ENCODE peak calls at places on chromosome 4, in nine cellular contexts. R is left ventricle myocardium inferior, M is tibial artery, D is gastrocnemius medialis, C is lower leg skin, S is ovary, B is pancreas, N is endothelial cell, L is mammary epithelial cell. O is an unnamed sample.

GRCh38 chr4:5890063-5890727 is 2.7 kb downstream of the CRMP1 start:
- DNase-seq in R (no peak), B (no peak), S (no peak), L (no peak), D (no peak), N (peak), C (no peak), M (no peak), O (peak)

GRCh38 chr4:2340272-2341061 is 78.0 kb downstream of the ZFYVE28 start:
- DNase-seq in R (no peak), C (no peak), S (no peak), B (no peak), M (peak), N (peak), L (no peak), D (no peak), O (no peak)

GRCh38 chr4:141391771-141392170 is 171.1 kb downstream of the ZNF330 start:
- DNase-seq in M (no peak), N (no peak), D (no peak), S (no peak), C (no peak), R (no peak), L (peak), B (no peak), O (no peak)

GRCh38 chr4:108555701-108556100 is 64.7 kb upstream of the RPL34 start:
- DNase-seq in R (no peak), L (no peak), S (no peak), D (no peak), N (no peak), M (no peak), B (no peak), C (no peak), O (no peak)

GRCh38 chr4:3644849-3645627 is 112.8 kb upstream of the LRPAP1 start:
- DNase-seq in D (no peak), N (no peak), S (no peak), B (no peak), M (peak), R (no peak), C (peak), L (no peak), O (no peak)

GRCh38 chr4:83536649-83537352 is 893 bp downstream of the GPAT3 start:
- DNase-seq in L (no peak), N (peak), M (no peak), C (no peak), B (no peak), D (peak), S (peak), R (no peak), O (peak)

GRCh38 chr4:105998210-105998609 is 102.9 kb downstream of the NPNT start:
- DNase-seq in C (no peak), M (no peak), L (no peak), S (no peak), R (no peak), D (no peak), B (no peak), N (no peak), O (no peak)

GRCh38 chr4:100986360-100986868 is 360.9 kb downstream of the PPP3CA start:
- DNase-seq in B (no peak), C (no peak), L (no peak), S (no peak), M (no peak), N (no peak), D (no peak), R (no peak), O (no peak)

GRCh38 chr4:173990879-173991231 is 292.6 kb downstream of the FBXO8 start:
- DNase-seq in S (peak), D (no peak), B (no peak), R (peak), C (no peak), L (no peak), M (no peak), N (no peak), O (peak)
- TF ChIP-seq CTCF in S (no peak), D (no peak), B (no peak), R (peak), C (no peak), L (no peak), M (no peak), N (no peak), O (no peak)

GRCh38 chr4:64330143-64330542 is 79.1 kb downstream of the TECRL start:
- DNase-seq in C (no peak), B (no peak), L (no peak), D (no peak), M (no peak), R (no peak), N (no peak), S (no peak), O (no peak)
- TF ChIP-seq CTCF in C (no peak), B (no peak), L (no peak), D (no peak), M (no peak), R (no peak), N (no peak), S (no peak), O (peak)

GRCh38 chr4:182306792-182307507 is 63.7 kb downstream of the TENM3 start:
- DNase-seq in N (no peak), M (no peak), R (no peak), L (peak), B (no peak), D (no peak), C (no peak), S (no peak), O (no peak)
- TF ChIP-seq CTCF in N (peak), M (no peak), R (peak), L (peak), B (no peak), D (no peak), C (no peak), S (no peak), O (peak)

GRCh38 chr4:164771088-164771487 is 17.2 kb downstream of the SMIM31 start:
- DNase-seq in M (no peak), D (no peak), L (no peak), S (no peak), N (no peak), R (no peak), B (no peak), C (no peak), O (no peak)

GRCh38 chr4:164765096-164765495 is 11.2 kb downstream of the SMIM31 start:
- DNase-seq in L (no peak), C (no peak), R (no peak), N (no peak), D (no peak), S (no peak), M (no peak), B (no peak), O (no peak)

GRCh38 chr4:164770051-164770724 is 16.3 kb downstream of the SMIM31 start:
- DNase-seq in S (no peak), B (no peak), L (no peak), D (no peak), M (no peak), N (no peak), R (no peak), C (no peak), O (no peak)

GRCh38 chr4:164772076-164772475 is 18.1 kb downstream of the SMIM31 start:
- DNase-seq in M (no peak), R (no peak), S (no peak), D (no peak), C (no peak), L (no peak), B (no peak), N (no peak), O (no peak)

GRCh38 chr4:164768516-164768915 is 14.6 kb downstream of the SMIM31 start:
- DNase-seq in C (no peak), R (no peak), L (no peak), D (no peak), M (no peak), B (no peak), S (no peak), N (no peak), O (no peak)
- TF ChIP-seq CTCF in C (no peak), R (peak), L (peak), D (no peak), M (no peak), B (peak), S (no peak), N (peak), O (peak)

DNA sequence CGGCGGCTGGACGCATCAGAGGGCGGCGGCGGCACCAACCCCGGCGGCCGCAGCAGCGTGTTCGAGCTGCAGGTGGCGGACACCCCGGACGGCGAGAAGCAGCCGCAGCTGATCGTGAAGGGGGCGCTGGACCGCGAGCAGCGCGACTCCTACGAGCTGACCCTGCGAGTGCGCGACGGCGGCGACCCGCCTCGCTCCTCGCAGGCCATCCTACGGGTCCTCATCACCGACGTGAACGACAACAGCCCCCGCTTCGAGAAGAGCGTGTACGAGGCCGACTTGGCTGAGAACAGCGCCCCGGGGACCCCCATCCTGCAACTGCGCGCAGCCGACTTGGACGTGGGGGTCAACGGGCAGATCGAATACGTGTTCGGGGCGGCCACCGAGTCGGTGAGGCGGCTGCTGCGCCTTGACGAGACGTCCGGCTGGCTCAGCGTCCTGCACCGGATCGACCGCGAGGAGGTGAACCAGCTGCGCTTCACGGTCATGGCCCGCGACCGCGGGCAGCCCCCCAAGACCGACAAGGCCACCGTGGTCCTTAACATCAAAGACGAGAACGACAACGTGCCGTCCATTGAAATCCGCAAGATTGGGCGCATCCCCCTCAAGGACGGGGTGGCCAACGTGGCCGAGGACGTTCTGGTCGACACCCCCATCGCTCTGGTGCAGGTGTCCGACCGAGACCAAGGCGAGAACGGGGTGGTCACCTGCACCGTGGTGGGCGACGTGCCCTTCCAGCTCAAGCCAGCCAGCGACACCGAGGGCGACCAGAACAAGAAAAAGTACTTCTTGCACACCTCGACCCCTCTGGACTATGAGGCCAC is 2.1 kb downstream of the PCDH7 start:
- DNase-seq in B (peak), R (peak), M (no peak), L (no peak), N (peak), D (no peak), C (no peak), S (no peak), O (no peak)
- TF ChIP-seq CTCF in B (no peak), R (peak), M (no peak), L (no peak), N (no peak), D (no peak), C (no peak), S (no peak), O (peak)

GRCh38 chr4:53510316-53510715 is 81.0 kb downstream of the LNX1 start:
- DNase-seq in N (no peak), S (no peak), M (no peak), D (no peak), C (no peak), R (no peak), L (no peak), B (no peak), O (no peak)

GRCh38 chr4:53507671-53508286 is 83.5 kb downstream of the LNX1 start:
- DNase-seq in D (peak), C (no peak), S (no peak), N (no peak), R (peak), B (no peak), M (peak), L (no peak), O (peak)

GRCh38 chr4:53508446-53508845 is 82.8 kb downstream of the LNX1 start:
- DNase-seq in C (no peak), B (no peak), N (no peak), S (no peak), L (peak), D (no peak), M (no peak), R (no peak), O (no peak)

GRCh38 chr4:53507058-53507457 is 84.2 kb downstream of the LNX1 start:
- DNase-seq in N (no peak), L (no peak), M (no peak), D (no peak), S (no peak), R (no peak), C (no peak), B (no peak), O (no peak)

GRCh38 chr4:53505947-53506346 is 85.3 kb downstream of the LNX1 start:
- DNase-seq in S (no peak), B (no peak), M (no peak), L (no peak), R (no peak), C (no peak), D (no peak), N (no peak), O (no peak)
- TF ChIP-seq CTCF in S (no peak), B (no peak), M (no peak), L (peak), R (peak), C (no peak), D (no peak), N (no peak), O (no peak)